ENCODE peak calls at places on chromosomes 16 and 17, in four cellular contexts. U is psoas muscle, D is amygdala, G is kidney glomerular epithelial cell. P is an unnamed sample.

GRCh38 chr17:50188521-50189395 is 12.7 kb downstream of the COL1A1 start:
- DNase-seq in U (peak; percentile 49), D (no peak), G (no peak), P (no peak)

GRCh38 chr16:29641561-29641960 is 21.5 kb upstream of the SPN start:
- DNase-seq in U (peak; percentile 30), D (no peak), G (no peak), P (no peak)

GRCh38 chr16:2470603-2471015 is 488 bp upstream of the NTN3 start:
- DNase-seq in U (no peak), D (no peak), G (no peak), P (no peak)

GRCh38 chr17:40548491-40548981 is 16.7 kb downstream of the CCR7 start:
- DNase-seq in U (no peak), D (no peak), G (no peak), P (peak; percentile 7)

GRCh38 chr16:67198238-67198734 is 645 bp upstream of the ELMO3 start:
- DNase-seq in U (peak; percentile 74), D (peak; percentile 52), G (no peak), P (peak; percentile 82)

GRCh38 chr16:82016964-82017363 is 5.7 kb upstream of the SDR42E1 start:
- DNase-seq in U (no peak), D (no peak), G (no peak), P (no peak)

GRCh38 chr16:78474762-78475161 is 375.3 kb downstream of the WWOX start:
- DNase-seq in U (no peak), D (no peak), G (no peak), P (no peak)

GRCh38 chr17:80431246-80432195 is 16.6 kb downstream of the ENDOV start:
- DNase-seq in U (peak; percentile 35), D (no peak), G (no peak), P (no peak)

GRCh38 chr16:86219655-86220445 is 290.5 kb upstream of the FOXF1 start:
- DNase-seq in U (no peak), D (no peak), G (no peak), P (no peak)

GRCh38 chr16:1048442-1049112 is 24.0 kb upstream of the SSTR5 start:
- DNase-seq in U (peak; percentile 88), D (peak; percentile 85), G (no peak), P (peak; percentile 83)

GRCh38 chr17:80949451-80950421 is 41.9 kb upstream of the CHMP6 start:
- DNase-seq in U (peak; percentile 42), D (no peak), G (no peak), P (no peak)

GRCh38 chr16:86611958-86612357 is 33.6 kb downstream of the FOXL1 start:
- DNase-seq in U (no peak), D (no peak), G (no peak), P (no peak)

GRCh38 chr17:72460711-72461110 is 339.9 kb downstream of the SOX9 start:
- DNase-seq in U (no peak), D (no peak), G (peak; percentile 9), P (no peak)

GRCh38 chr17:28481081-28481571 is 7.7 kb downstream of the SLC13A2 start:
- DNase-seq in U (no peak), D (no peak), G (no peak), P (no peak)

GRCh38 chr17:5929721-5930120 is 140.5 kb upstream of the WSCD1 start:
- DNase-seq in U (no peak), D (no peak), G (no peak), P (no peak)

GRCh38 chr16:74730049-74730683 is 29.5 kb upstream of the MLKL start:
- DNase-seq in U (no peak), D (no peak), G (peak; percentile 7), P (no peak)

GRCh38 chr17:17367931-17368330 is 64.8 kb downstream of the NT5M start:
- DNase-seq in U (peak; percentile 52), D (no peak), G (no peak), P (no peak)

GRCh38 chr17:66348605-66349165 is 46.3 kb downstream of the PRKCA start:
- DNase-seq in U (no peak), D (no peak), G (peak; percentile 81), P (peak; percentile 47)

GRCh38 chr17:29383687-29384086 is 6.5 kb upstream of the TAOK1 start:
- DNase-seq in U (no peak), D (no peak), G (no peak), P (no peak)

GRCh38 chr17:45171338-45172231 is 9.9 kb downstream of the HEXIM2 start:
- DNase-seq in U (peak; percentile 76), D (no peak), G (peak; percentile 37), P (no peak)

GRCh38 chr17:8552582-8553320 is 77.8 kb downstream of the MYH10 start:
- DNase-seq in U (no peak), D (no peak), G (peak; percentile 19), P (no peak)

GRCh38 chr16:80989801-80990200 is 16.9 kb downstream of the CMC2 start:
- DNase-seq in U (no peak), D (no peak), G (no peak), P (no peak)

GRCh38 chr17:43787728-43788127 is 7.5 kb downstream of the CFAP97D1 start:
- DNase-seq in U (no peak), D (no peak), G (no peak), P (no peak)

GRCh38 chr16:10362077-10362863 is 23.6 kb upstream of the ATF7IP2 start:
- DNase-seq in U (no peak), D (no peak), G (no peak), P (no peak)